ENCODE peak calls at places on chromosome 2, in nine cellular contexts. Q is IMR-90; B is memory B cell; S is central memory CD8-positive, alpha-beta T cell; F is HCT116; M is activated CD8-positive, alpha-beta T cell treated with anti-CD3 and anti-CD28 coated beads, Interleukin-2, amount 10 ng/mL, durations not matched to agents 7 days and 5 days; D is activated CD4-positive, CD25-positive, alpha-beta regulatory T cell treated with anti-CD3 and anti-CD28 coated beads, Interleukin-2, amount 50 U/mL, for 24 hours; R is naive thymus-derived CD8-positive, alpha-beta T cell; H is A549. P is an unnamed sample.

GRCh38 chr2:56185101-56185581 is 1.4 kb downstream of the CCDC85A start:
- ATAC-seq in D (no peak), R (no peak), F (peak; percentile 45), Q (no peak), M (no peak), H (peak; percentile 72), B (no peak), S (no peak), P (peak; percentile 43)

GRCh38 chr2:152405206-152406118 is 70.5 kb downstream of the FMNL2 start:
- ATAC-seq in F (peak; percentile 77), M (no peak), H (peak; percentile 70), B (no peak), Q (no peak), R (no peak), D (no peak), S (no peak), P (no peak)

GRCh38 chr2:106552966-106553365 is 65.8 kb downstream of the CD8B2 start:
- ATAC-seq in B (no peak), S (no peak), R (no peak), F (no peak), H (no peak), Q (no peak), M (no peak), D (no peak), P (no peak)

GRCh38 chr2:142938240-142938639 is 60.8 kb downstream of the KYNU start:
- ATAC-seq in S (no peak), Q (no peak), M (no peak), D (no peak), F (no peak), B (no peak), H (no peak), R (no peak), P (no peak)

GRCh38 chr2:23828256-23828980 is 98.5 kb downstream of the ATAD2B start:
- ATAC-seq in R (no peak), H (no peak), B (no peak), M (no peak), D (no peak), F (no peak), S (no peak), Q (peak; percentile 28), P (no peak)

GRCh38 chr2:65388626-65389390 is 43.6 kb downstream of the SPRED2 start:
- ATAC-seq in B (no peak), D (no peak), M (no peak), H (no peak), Q (no peak), F (no peak), S (no peak), R (no peak), P (no peak)

GRCh38 chr2:67524236-67524635 is 127.1 kb downstream of the ETAA1 start:
- ATAC-seq in B (no peak), S (no peak), F (no peak), D (no peak), H (no peak), M (no peak), Q (no peak), R (no peak), P (no peak)

GRCh38 chr2:38619458-38620164 is 16.9 kb upstream of the HNRNPLL start:
- ATAC-seq in R (no peak), F (no peak), D (no peak), B (peak; percentile 60), M (no peak), S (no peak), H (no peak), Q (peak; percentile 40), P (no peak)

GRCh38 chr2:24164416-24164973 is 10.4 kb upstream of the FAM228A start:
- ATAC-seq in M (peak; percentile 88), H (peak; percentile 98), Q (peak; percentile 46), R (peak; percentile 64), B (peak; percentile 89), F (peak; percentile 86), D (peak; percentile 21), S (no peak), P (peak; percentile 52)

GRCh38 chr2:60957643-60958042 is 59.9 kb upstream of the PEX13 start:
- ATAC-seq in H (peak; percentile 28), R (no peak), S (no peak), D (no peak), Q (no peak), B (no peak), F (no peak), M (no peak), P (peak; percentile 85)

GRCh38 chr2:209727077-209727476 is 44.6 kb upstream of the UNC80 start:
- ATAC-seq in M (no peak), H (no peak), D (no peak), Q (no peak), F (no peak), R (no peak), S (no peak), B (no peak), P (no peak)

P was measured in esophagus mucosa.